ENCODE peak calls at places on chromosomes 6 and 20, in five cellular contexts. J is GM12878, L is GM23248, Q is SJSA1, P is colonic mucosa. H is an unnamed sample.

GRCh38 chr6:148747145-148747492 is 289 bp downstream of the UST start:
- DNase-seq in P (peak; percentile 46), J (no peak), Q (no peak), L (peak; percentile 82), H (peak; percentile 21)

GRCh38 chr6:27503436-27504030 is 30.6 kb upstream of the ZNF184 start:
- DNase-seq in J (peak; percentile 73), Q (peak; percentile 84), L (peak; percentile 68), P (peak; percentile 79), H (peak; percentile 91)

GRCh38 chr6:158662607-158663464 is 13.0 kb downstream of the SYTL3 start:
- DNase-seq in P (no peak), L (no peak), Q (no peak), J (no peak), H (peak; percentile 24)

GRCh38 chr20:34532320-34532719 is 16.1 kb downstream of the DYNLRB1 start:
- DNase-seq in P (no peak), J (no peak), Q (peak; percentile 58), L (no peak), H (no peak)

GRCh38 chr6:161265975-161266374 is 7.9 kb downstream of the AGPAT4 start:
- DNase-seq in P (no peak), J (no peak), L (no peak), Q (no peak), H (peak; percentile 27)

GRCh38 chr6:157898169-157898568 is 75.1 kb downstream of the SNX9 start:
- DNase-seq in J (no peak), L (no peak), P (no peak), Q (no peak), H (no peak)

GRCh38 chr6:11217360-11218076 is 14.9 kb downstream of the NEDD9 start:
- DNase-seq in P (peak; percentile 77), Q (no peak), J (peak; percentile 17), L (no peak), H (peak; percentile 63)

GRCh38 chr20:4813076-4813838 is 91.5 kb downstream of the PRND start:
- DNase-seq in L (no peak), P (no peak), J (peak; percentile 43), Q (no peak), H (no peak)

GRCh38 chr20:57611605-57612311 is 8.5 kb downstream of the ZBP1 start:
- DNase-seq in J (no peak), L (no peak), P (peak; percentile 9), Q (no peak), H (no peak)

GRCh38 chr6:27280064-27280539 is 32.0 kb downstream of the POM121L2 start:
- DNase-seq in Q (peak; percentile 25), J (no peak), P (peak; percentile 43), L (peak; percentile 53), H (peak; percentile 74)

GRCh38 chr6:35972471-35972985 is 51.6 kb upstream of the SRPK1 start:
- DNase-seq in Q (no peak), L (no peak), P (no peak), J (no peak), H (no peak)

GRCh38 chr20:1184260-1184637 is 532 bp downstream of the TMEM74B start:
- DNase-seq in P (no peak), J (no peak), L (no peak), Q (no peak), H (no peak)

GRCh38 chr6:119620846-119621570 is 271.4 kb upstream of the MAN1A1 start:
- DNase-seq in L (peak; percentile 89), J (no peak), P (no peak), Q (peak; percentile 73), H (peak; percentile 89)

GRCh38 chr20:24146231-24146634 is 157.7 kb upstream of the GGTLC1 start:
- DNase-seq in P (no peak), Q (no peak), L (peak; percentile 25), J (no peak), H (peak; percentile 78)

GRCh38 chr6:26200918-26201721 is 113.9 kb downstream of the HFE start:
- DNase-seq in P (no peak), J (no peak), Q (no peak), L (no peak), H (no peak)

GRCh38 chr6:146312606-146313005 is 231.0 kb upstream of the RAB32 start:
- DNase-seq in J (no peak), L (peak; percentile 36), Q (no peak), P (no peak), H (no peak)

GRCh38 chr6:109693128-109693527 is 2.0 kb downstream of the FIG4 start:
- DNase-seq in Q (no peak), L (no peak), P (no peak), J (no peak), H (no peak)

GRCh38 chr6:159056003-159056402 is 11.2 kb upstream of the TAGAP start:
- DNase-seq in Q (no peak), J (no peak), P (no peak), L (no peak), H (no peak)

GRCh38 chr6:163790296-163790840 is 375.9 kb downstream of the QKI start:
- DNase-seq in P (no peak), Q (no peak), J (no peak), L (no peak), H (no peak)

GRCh38 chr6:36487698-36488097 is 44.9 kb downstream of the KCTD20 start:
- DNase-seq in L (peak; percentile 34), P (no peak), Q (peak; percentile 67), J (no peak), H (no peak)

GRCh38 chr20:63279931-63280330 is 7.3 kb downstream of the ARFGAP1 start:
- DNase-seq in P (no peak), J (no peak), L (no peak), Q (no peak), H (no peak)

GRCh38 chr20:53260168-53260567 is 288.0 kb downstream of the TSHZ2 start:
- DNase-seq in P (no peak), Q (no peak), L (no peak), J (no peak), H (no peak)

GRCh38 chr20:53255102-53255710 is 283.0 kb downstream of the TSHZ2 start:
- DNase-seq in P (no peak), L (no peak), Q (no peak), J (no peak), H (no peak)

GRCh38 chr20:53260591-53260990 is 288.4 kb downstream of the TSHZ2 start:
- DNase-seq in Q (no peak), J (no peak), L (no peak), P (no peak), H (no peak)

GRCh38 chr20:53262294-53262840 is 290.2 kb downstream of the TSHZ2 start:
- DNase-seq in P (no peak), Q (no peak), L (no peak), J (no peak), H (peak; percentile 16)

DNA sequence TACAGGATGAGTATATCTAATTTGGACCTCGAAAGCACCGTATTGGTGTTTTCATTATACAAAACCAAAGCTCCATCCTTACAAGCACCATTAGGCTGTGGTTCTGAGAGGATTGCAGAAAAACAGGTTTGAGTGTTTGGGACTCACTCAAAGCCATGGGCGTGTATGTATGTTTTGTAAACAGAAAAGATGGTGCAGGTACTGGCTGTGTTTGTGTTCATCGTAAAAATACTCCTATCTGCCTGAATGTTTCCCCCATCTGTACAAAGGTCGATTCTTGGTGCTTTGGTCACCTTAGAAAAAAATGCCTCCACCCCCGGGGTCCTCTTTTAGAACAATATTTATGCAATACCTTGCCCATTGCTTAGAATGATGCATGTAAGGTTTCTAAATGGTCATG is 286.6 kb downstream of the TSHZ2 start:
- DNase-seq in J (no peak), Q (no peak), P (no peak), L (no peak), H (peak; percentile 15)
- H3K4me1 ChIP-seq in J (no peaks in the 10 kb centered on the region), Q (no peaks in the 10 kb centered on the region), P (no peaks in the 10 kb centered on the region), L (no peaks in the 10 kb centered on the region), H (no peaks in the 10 kb centered on the region)

GRCh38 chr20:37285664-37286374 is 3.6 kb upstream of the MANBAL start:
- DNase-seq in J (no peak), L (no peak), Q (no peak), P (no peak), H (no peak)
- H3K4me1 ChIP-seq in J (no peaks in the 10 kb centered on the region), L (peaks cover 9% of the 10 kb centered on the region), Q (peaks cover 5% of the 10 kb centered on the region), P (no peaks in the 10 kb centered on the region), H (peaks cover 7% of the 10 kb centered on the region)

GRCh38 chr20:50296450-50297375 is 106.1 kb downstream of the CEBPB start:
- DNase-seq in P (no peak), J (no peak), Q (no peak), L (peak; percentile 59), H (no peak)

GRCh38 chr20:50295762-50296449 is 105.3 kb downstream of the CEBPB start:
- DNase-seq in Q (no peak), L (no peak), P (no peak), J (no peak), H (no peak)

GRCh38 chr20:50299325-50299629 is 108.6 kb downstream of the CEBPB start:
- DNase-seq in L (no peak), P (no peak), Q (no peak), J (no peak), H (no peak)

GRCh38 chr20:50298554-50299324 is 108.1 kb downstream of the CEBPB start:
- DNase-seq in L (no peak), J (no peak), P (no peak), Q (no peak), H (no peak)

GRCh38 chr20:50297498-50298348 is 107.1 kb downstream of the CEBPB start:
- DNase-seq in Q (no peak), P (no peak), J (no peak), L (no peak), H (no peak)
- H3K4me1 ChIP-seq in Q (peaks cover 8% of the 10 kb centered on the region), P (peaks cover 5% of the 10 kb centered on the region), J (peaks cover 3% of the 10 kb centered on the region), L (peaks cover 11% of the 10 kb centered on the region), H (peaks cover 9% of the 10 kb centered on the region)

GRCh38 chr6:32969685-32970412 is 1.5 kb downstream of the BRD2 start:
- DNase-seq in J (no peak), P (peak; percentile 84), L (peak; percentile 98), Q (peak; percentile 98), H (peak; percentile 99)
- H3K4me1 ChIP-seq in J (peaks cover 8% of the 10 kb centered on the region), P (peaks cover 9% of the 10 kb centered on the region), L (peaks cover 20% of the 10 kb centered on the region), Q (peaks cover 27% of the 10 kb centered on the region), H (peaks cover 38% of the 10 kb centered on the region)